ENCODE peak calls at places on chromosomes 6 and 20, in seven cellular contexts. N is mesenchymal stem cell, U is neuronal stem cell, F is trophoblast cell, G is mesendoderm, B is IMR-90, H is H9. C is an unnamed sample.

GRCh38 chr6:44699082-44699481 is 311.6 kb downstream of the CDC5L start:
- DNase-seq in N (no peak), U (no peak), F (no peak), G (no peak), B (no peak), H (no peak), C (no peak)

GRCh38 chr20:37901280-37901666 is 1.7 kb upstream of the VSTM2L start:
- DNase-seq in N (no peak), U (no peak), F (no peak), G (peak), B (no peak), H (peak), C (no peak)

GRCh38 chr6:140879861-140880260 is 1252.9 kb upstream of the GJE1 start:
- DNase-seq in N (peak), U (no peak), F (no peak), G (no peak), B (peak), H (no peak), C (no peak)

GRCh38 chr6:134097114-134097707 is 44.8 kb upstream of the SLC2A12 start:
- DNase-seq in N (peak), U (peak), F (peak), G (peak), B (peak), H (peak), C (peak)

GRCh38 chr6:104689551-104690205 is 170.0 kb downstream of the HACE1 start:
- DNase-seq in N (peak), U (no peak), F (peak), G (peak), B (peak), H (no peak), C (no peak)

GRCh38 chr6:99016355-99016754 is 68.6 kb upstream of the FBXL4 start:
- DNase-seq in N (peak), U (no peak), F (no peak), G (no peak), B (peak), H (no peak), C (no peak)

GRCh38 chr6:130836071-130836670 is 9.0 kb downstream of the SMLR1 start:
- DNase-seq in N (no peak), U (no peak), F (no peak), G (no peak), B (no peak), H (no peak), C (no peak)

GRCh38 chr20:51750037-51750769 is 18.0 kb downstream of the ATP9A start:
- DNase-seq in N (peak), U (no peak), F (peak), G (peak), B (peak), H (no peak), C (no peak)

GRCh38 chr20:25467441-25467840 is 60.0 kb downstream of the GINS1 start:
- DNase-seq in N (no peak), U (no peak), F (no peak), G (no peak), B (no peak), H (no peak), C (no peak)

GRCh38 chr20:57439432-57439831 is 48.2 kb downstream of the RBM38 start:
- DNase-seq in N (no peak), U (no peak), F (no peak), G (no peak), B (no peak), H (no peak), C (no peak)

GRCh38 chr6:22322103-22322882 is 25.5 kb upstream of the PRL start:
- DNase-seq in N (peak), U (no peak), F (no peak), G (no peak), B (peak), H (no peak), C (no peak)

GRCh38 chr6:411402-412145 is 20.0 kb downstream of the IRF4 start:
- DNase-seq in N (no peak), U (no peak), F (no peak), G (no peak), B (no peak), H (no peak), C (no peak)

GRCh38 chr20:17972121-17972520 is 3.3 kb downstream of the MGME1 start:
- DNase-seq in N (no peak), U (no peak), F (no peak), G (no peak), B (peak), H (no peak), C (no peak)

GRCh38 chr6:96002576-96002910 is 13.2 kb upstream of the FUT9 start:
- DNase-seq in N (no peak), U (no peak), F (no peak), G (no peak), B (no peak), H (no peak), C (no peak)

GRCh38 chr6:142621822-142622221 is 320.0 kb downstream of the ADGRG6 start:
- DNase-seq in N (no peak), U (no peak), F (no peak), G (no peak), B (no peak), H (no peak), C (no peak)

GRCh38 chr20:63749597-63750508 is 10.3 kb downstream of the SLC2A4RG start:
- DNase-seq in N (no peak), U (no peak), F (no peak), G (no peak), B (no peak), H (no peak), C (no peak)

GRCh38 chr20:63752411-63753101 is 13.0 kb downstream of the SLC2A4RG start:
- DNase-seq in N (no peak), U (no peak), F (no peak), G (no peak), B (no peak), H (peak), C (no peak)

GRCh38 chr20:63750807-63751470 is 11.4 kb downstream of the SLC2A4RG start:
- DNase-seq in N (no peak), U (no peak), F (no peak), G (no peak), B (no peak), H (peak), C (no peak)

GRCh38 chr20:63753381-63753780 is 13.8 kb downstream of the SLC2A4RG start:
- DNase-seq in N (no peak), U (no peak), F (no peak), G (no peak), B (no peak), H (peak), C (no peak)

DNA sequence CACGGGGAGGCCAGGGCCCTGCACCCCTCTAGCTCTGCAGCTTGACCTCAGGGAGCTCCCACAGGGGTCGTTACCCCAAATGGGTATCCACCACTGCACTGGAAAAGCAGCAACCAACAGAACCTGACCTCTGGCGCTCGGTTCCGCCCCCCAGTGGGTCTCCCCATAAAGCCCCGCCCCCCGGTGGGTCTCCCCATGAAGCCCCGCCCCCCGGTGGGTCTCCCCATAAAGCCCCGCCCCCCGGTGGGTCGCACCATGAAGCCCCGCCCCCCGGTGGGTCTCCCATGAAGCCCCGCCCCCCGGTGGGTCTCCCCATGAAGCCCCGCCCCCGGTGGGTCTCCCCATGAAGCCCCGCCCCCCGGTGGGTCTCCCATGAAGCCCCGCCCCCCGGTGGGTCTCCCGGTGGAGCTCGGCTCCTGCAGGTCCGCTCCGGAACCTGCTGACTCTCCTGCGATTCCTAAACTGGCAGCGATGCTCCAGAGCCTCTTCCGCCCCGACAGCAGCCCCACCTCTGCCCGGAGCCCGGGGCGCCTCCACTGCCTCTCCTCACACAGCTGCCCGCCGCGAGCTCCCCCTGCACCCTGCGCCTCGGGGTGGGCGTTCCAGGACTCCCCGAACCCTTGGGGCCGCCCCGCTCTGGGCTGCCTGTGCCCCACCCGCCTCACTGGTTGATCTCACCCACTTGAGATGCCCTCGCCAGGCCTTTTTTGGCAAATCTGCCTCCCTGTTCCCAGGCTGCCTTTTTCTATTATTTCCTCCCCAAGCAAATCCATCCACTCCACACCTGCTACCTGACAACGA is 12.1 kb downstream of the SLC2A4RG start:
- DNase-seq in N (no peak), U (no peak), F (no peak), G (no peak), B (no peak), H (peak), C (no peak)
- H2BK5ac ChIP-seq in N (no peak), U (peak), F (no peak), G (no peak), B (no peak), H (no peak), C (peak)

GRCh38 chr6:25309886-25310285 is 30.7 kb downstream of the CARMIL1 start:
- DNase-seq in N (no peak), U (no peak), F (no peak), G (no peak), B (no peak), H (no peak), C (no peak)

GRCh38 chr6:25303234-25303633 is 24.1 kb downstream of the CARMIL1 start:
- DNase-seq in N (no peak), U (no peak), F (no peak), G (no peak), B (no peak), H (no peak), C (no peak)

GRCh38 chr6:25307805-25308494 is 28.8 kb downstream of the CARMIL1 start:
- DNase-seq in N (no peak), U (no peak), F (no peak), G (no peak), B (no peak), H (no peak), C (no peak)

GRCh38 chr6:25302677-25303128 is 23.5 kb downstream of the CARMIL1 start:
- DNase-seq in N (peak), U (no peak), F (no peak), G (no peak), B (peak), H (no peak), C (no peak)

GRCh38 chr6:25306379-25306778 is 27.2 kb downstream of the CARMIL1 start:
- DNase-seq in N (no peak), U (no peak), F (no peak), G (no peak), B (no peak), H (no peak), C (no peak)
- H2BK5ac ChIP-seq in N (no peak), U (no peak), F (no peak), G (no peak), B (no peak), H (no peak), C (no peak)

DNA sequence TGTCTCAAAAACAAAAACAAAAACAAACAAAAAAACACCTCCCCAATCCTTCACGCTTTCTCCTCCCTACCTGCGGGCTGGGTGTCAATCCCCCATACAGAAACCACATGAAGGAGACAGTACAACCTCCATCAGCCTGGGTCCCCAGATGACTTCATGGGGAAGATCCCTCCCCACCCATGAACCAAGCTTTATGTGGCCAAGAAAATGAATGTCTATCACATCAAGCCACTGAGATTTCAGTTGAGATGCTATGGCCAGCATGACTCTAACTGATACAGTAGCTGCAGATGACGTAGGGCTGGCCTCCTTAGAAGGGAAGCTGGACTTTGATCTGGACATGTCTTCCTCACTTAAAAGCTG is 21.2 kb upstream of the BNIP5 start:
- DNase-seq in N (no peak), U (no peak), F (no peak), G (no peak), B (no peak), H (no peak), C (no peak)
- H2BK5ac ChIP-seq in N (no peak), U (no peak), F (no peak), G (no peak), B (no peak), H (no peak), C (no peak)

GRCh38 chr6:70412797-70413113 is 553 bp upstream of the FAM135A start:
- DNase-seq in N (no peak), U (no peak), F (no peak), G (no peak), B (no peak), H (no peak), C (no peak)
- H2BK5ac ChIP-seq in N (peak), U (no peak), F (peak), G (no peak), B (no peak), H (no peak), C (peak)

GRCh38 chr6:35454843-35455110 is 2.6 kb downstream of the FANCE start:
- DNase-seq in N (no peak), U (no peak), F (no peak), G (no peak), B (no peak), H (no peak), C (no peak)
- H2BK5ac ChIP-seq in N (no peak), U (no peak), F (no peak), G (no peak), B (no peak), H (no peak), C (no peak)

C was measured in H1.